ENCODE peak calls at places on chromosome 9, in seven cellular contexts. M is stimulated activated naive CD8-positive, alpha-beta T cell treated with anti-CD3 and anti-CD28 coated beads, Interleukin-15, amount 100 ng/mL, for 72 hours; C is BJ; H is NT2/D1; R is iPS-NIHi11; I is GM23338; A is CD8-positive, alpha-beta memory T cell. Y is an unnamed sample.

GRCh38 chr9:124222918-124223720 is 34.6 kb upstream of the NEK6 start:
- DNase-seq in M (no peak), C (no peak), A (no peak), I (no peak), R (peak; percentile 60), H (no peak), Y (no peak)

GRCh38 chr9:37007295-37007694 is 26.8 kb downstream of the PAX5 start:
- DNase-seq in C (no peak), A (no peak), I (no peak), M (no peak), H (no peak), R (no peak), Y (no peak)

GRCh38 chr9:96524045-96524444 is 74.1 kb downstream of the HABP4 start:
- DNase-seq in I (no peak), M (no peak), H (no peak), R (no peak), C (no peak), A (no peak), Y (no peak)

GRCh38 chr9:115204827-115205506 is 87.0 kb upstream of the TNC start:
- DNase-seq in M (no peak), C (peak; percentile 64), R (no peak), H (no peak), I (no peak), A (no peak), Y (no peak)

GRCh38 chr9:132853482-132853881 is 24.6 kb downstream of the AK8 start:
- DNase-seq in C (no peak), A (no peak), M (no peak), R (no peak), I (no peak), H (no peak), Y (no peak)

GRCh38 chr9:70510157-70510770 is 95.8 kb upstream of the KLF9 start:
- DNase-seq in R (peak; percentile 58), A (no peak), M (no peak), C (no peak), H (peak; percentile 39), I (peak; percentile 77), Y (no peak)

GRCh38 chr9:95167998-95168397 is 149.5 kb downstream of the FANCC start:
- DNase-seq in M (peak; percentile 43), R (peak; percentile 71), I (peak; percentile 97), H (peak; percentile 87), A (peak; percentile 29), C (peak; percentile 50), Y (no peak)

GRCh38 chr9:69347607-69348006 is 22.6 kb downstream of the ENTREP1 start:
- DNase-seq in A (no peak), H (no peak), M (no peak), R (no peak), I (no peak), C (no peak), Y (no peak)

GRCh38 chr9:130682490-130683121 is 11.0 kb upstream of the EXOSC2 start:
- DNase-seq in A (peak; percentile 54), M (peak; percentile 39), I (peak; percentile 92), H (no peak), C (no peak), R (peak; percentile 84), Y (peak; percentile 97)

GRCh38 chr9:84947412-84947972 is 278.0 kb downstream of the NTRK2 start:
- DNase-seq in I (no peak), A (no peak), M (no peak), H (no peak), R (no peak), C (no peak), Y (no peak)

GRCh38 chr9:124038790-124039633 is 27.4 kb downstream of the LHX2 start:
- DNase-seq in A (no peak), H (no peak), C (no peak), R (no peak), I (no peak), M (no peak), Y (peak; percentile 60)

GRCh38 chr9:95017661-95018060 is 291.2 kb downstream of the AOPEP start:
- DNase-seq in H (no peak), A (no peak), R (no peak), M (no peak), I (no peak), C (no peak), Y (no peak)

GRCh38 chr9:130398487-130399240 is 46.1 kb upstream of the ASS1 start:
- DNase-seq in H (no peak), M (no peak), I (no peak), R (no peak), C (no peak), A (no peak), Y (no peak)

GRCh38 chr9:134408389-134408788 is 82.1 kb downstream of the RXRA start:
- DNase-seq in R (no peak), C (no peak), M (no peak), A (no peak), H (no peak), I (no peak), Y (no peak)

GRCh38 chr9:81562221-81563019 is 126.9 kb downstream of the TLE1 start:
- DNase-seq in H (no peak), A (no peak), M (no peak), C (no peak), R (no peak), I (no peak), Y (no peak)

GRCh38 chr9:35689601-35690446 is at the start of gene TPM2:
- DNase-seq in H (peak; percentile 18), A (no peak), M (no peak), I (peak; percentile 86), C (peak; percentile 46), R (peak; percentile 83), Y (peak; percentile 96)

GRCh38 chr9:108813951-108814601 is 41.7 kb downstream of the ACTL7B start:
- DNase-seq in H (peak; percentile 32), M (no peak), R (peak; percentile 35), C (no peak), I (peak; percentile 38), A (no peak), Y (peak; percentile 89)

GRCh38 chr9:20508242-20508641 is 114.1 kb downstream of the MLLT3 start:
- DNase-seq in H (no peak), A (no peak), I (no peak), M (no peak), R (no peak), C (no peak), Y (no peak)

GRCh38 chr9:9133526-9133925 is 1333.9 kb upstream of the DMAC1 start:
- DNase-seq in H (no peak), R (no peak), A (no peak), M (no peak), C (no peak), I (no peak), Y (no peak)

GRCh38 chr9:87883274-87883673 is 597 bp downstream of the SPATA31E1 start:
- DNase-seq in H (no peak), I (no peak), R (no peak), C (no peak), A (no peak), M (no peak), Y (no peak)

GRCh38 chr9:87596862-87597261 is 99.2 kb downstream of the DAPK1 start:
- DNase-seq in I (no peak), H (no peak), R (no peak), C (no peak), A (no peak), M (no peak), Y (no peak)

GRCh38 chr9:16262467-16263261 is 607.8 kb downstream of the BNC2 start:
- DNase-seq in M (no peak), H (no peak), I (no peak), A (no peak), C (no peak), R (no peak), Y (peak; percentile 31)

GRCh38 chr9:14616188-14616982 is 76.8 kb downstream of the ZDHHC21 start:
- DNase-seq in H (peak; percentile 22), I (peak; percentile 86), M (no peak), A (no peak), C (peak; percentile 5), R (peak; percentile 26), Y (no peak)

GRCh38 chr9:2159521-2160417 is 144.6 kb downstream of the SMARCA2 start:
- DNase-seq in R (no peak), I (peak; percentile 17), A (no peak), M (no peak), H (no peak), C (no peak), Y (no peak)

GRCh38 chr9:68538200-68538599 is 2.5 kb downstream of the TMEM252 start:
- DNase-seq in A (no peak), R (no peak), C (no peak), H (no peak), I (no peak), M (no peak), Y (no peak)

GRCh38 chr9:93902051-93902779 is 52.9 kb downstream of the BARX1 start:
- DNase-seq in R (no peak), C (no peak), H (no peak), A (no peak), M (no peak), I (no peak), Y (peak; percentile 78)

GRCh38 chr9:88533951-88534455 is 975 bp upstream of the NXNL2 start:
- DNase-seq in C (no peak), I (peak; percentile 68), R (peak; percentile 45), M (no peak), H (peak; percentile 36), A (no peak), Y (no peak)

GRCh38 chr9:108776920-108777650 is 78.7 kb downstream of the ACTL7B start:
- DNase-seq in C (no peak), A (no peak), R (peak; percentile 16), I (peak; percentile 59), H (no peak), M (no peak), Y (no peak)

GRCh38 chr9:4026925-4027324 is 272.9 kb downstream of the GLIS3 start:
- DNase-seq in M (no peak), I (no peak), H (no peak), A (no peak), R (no peak), C (no peak), Y (no peak)

GRCh38 chr9:129384138-129384886 is 206.3 kb upstream of the IER5L start:
- DNase-seq in A (no peak), H (no peak), R (no peak), M (no peak), C (no peak), I (no peak), Y (peak; percentile 38)

GRCh38 chr9:119588874-119589560 is 219.8 kb upstream of the BRINP1 start:
- DNase-seq in R (no peak), M (no peak), H (no peak), A (no peak), I (no peak), C (no peak), Y (no peak)

GRCh38 chr9:127907867-127908659 is 8.7 kb upstream of the ST6GALNAC6 start:
- DNase-seq in A (no peak), R (no peak), I (no peak), M (no peak), H (no peak), C (no peak), Y (peak; percentile 34)

GRCh38 chr9:93121316-93122241 is 12.5 kb downstream of the NINJ1 start:
- DNase-seq in I (no peak), M (no peak), A (no peak), R (peak; percentile 3), H (no peak), C (no peak), Y (peak; percentile 76)

GRCh38 chr9:113969343-113969742 is 93.2 kb downstream of the ZNF618 start:
- DNase-seq in R (no peak), C (no peak), A (no peak), M (no peak), I (no peak), H (no peak), Y (no peak)

GRCh38 chr9:36603006-36603405 is 30.3 kb downstream of the MELK start:
- DNase-seq in M (no peak), A (no peak), I (no peak), H (no peak), C (no peak), R (no peak), Y (no peak)

GRCh38 chr9:104088416-104088815 is 5.7 kb upstream of the SMC2 start:
- DNase-seq in C (no peak), R (no peak), H (no peak), I (no peak), M (no peak), A (no peak), Y (no peak)

Y was measured in osteoblast.